ENCODE peak calls at places on chromosomes 6 and 20, in six cellular contexts. One of them, this sample, is unnamed. For H3K36me3, the result is how much of the 10 kb centered on the place peaks cover.

GRCh38 chr6:138005846-138006245 is 101.4 kb downstream of the PERP start:
- DNase-seq in H1: no peak
- DNase-seq in HepG2: no peak
- DNase-seq in thoracic aorta: no peak
- DNase-seq in testis: no peak
- DNase-seq in upper lobe of right lung: no peak
- DNase-seq in this sample: no peak

GRCh38 chr20:51531141-51531710 is 11.3 kb downstream of the NFATC2 start:
- DNase-seq in H1: no peak
- DNase-seq in HepG2: no peak
- DNase-seq in thoracic aorta: no peak
- DNase-seq in testis: no peak
- DNase-seq in upper lobe of right lung: no peak
- DNase-seq in this sample: no peak

GRCh38 chr6:91276315-91276714 is 689.4 kb upstream of the MAP3K7 start:
- DNase-seq in H1: no peak
- DNase-seq in HepG2: peak
- DNase-seq in thoracic aorta: no peak
- DNase-seq in testis: no peak
- DNase-seq in upper lobe of right lung: no peak
- DNase-seq in this sample: peak

GRCh38 chr20:47003223-47003622 is 108.6 kb downstream of the EYA2 start:
- DNase-seq in H1: no peak
- DNase-seq in HepG2: no peak
- DNase-seq in thoracic aorta: no peak
- DNase-seq in testis: no peak
- DNase-seq in upper lobe of right lung: no peak
- DNase-seq in this sample: no peak

GRCh38 chr20:32535316-32535952 is 49.7 kb downstream of the NOL4L start:
- DNase-seq in H1: no peak
- DNase-seq in HepG2: no peak
- DNase-seq in thoracic aorta: no peak
- DNase-seq in testis: no peak
- DNase-seq in upper lobe of right lung: no peak
- DNase-seq in this sample: no peak

GRCh38 chr20:23103284-23104018 is 17.3 kb upstream of the CD93 start:
- DNase-seq in H1: no peak
- DNase-seq in HepG2: no peak
- DNase-seq in thoracic aorta: no peak
- DNase-seq in testis: no peak
- DNase-seq in upper lobe of right lung: no peak
- DNase-seq in this sample: no peak

GRCh38 chr6:100022847-100023246 is 28.8 kb upstream of the MCHR2 start:
- DNase-seq in H1: no peak
- DNase-seq in HepG2: no peak
- DNase-seq in thoracic aorta: no peak
- DNase-seq in testis: no peak
- DNase-seq in upper lobe of right lung: no peak
- DNase-seq in this sample: no peak

GRCh38 chr6:88119769-88120168 is 46.4 kb downstream of the CNR1 start:
- DNase-seq in H1: no peak
- DNase-seq in HepG2: peak
- DNase-seq in thoracic aorta: no peak
- DNase-seq in testis: no peak
- DNase-seq in upper lobe of right lung: no peak
- DNase-seq in this sample: peak

GRCh38 chr20:20137851-20138250 is 85.5 kb downstream of the CFAP61 start:
- DNase-seq in H1: no peak
- DNase-seq in HepG2: no peak
- DNase-seq in thoracic aorta: no peak
- DNase-seq in testis: no peak
- DNase-seq in upper lobe of right lung: no peak
- DNase-seq in this sample: no peak

GRCh38 chr6:3231213-3232016 is 4.0 kb upstream of the TUBB2B start:
- DNase-seq in H1: peak
- DNase-seq in HepG2: peak
- DNase-seq in thoracic aorta: no peak
- DNase-seq in testis: peak
- DNase-seq in upper lobe of right lung: peak
- DNase-seq in this sample: peak

GRCh38 chr6:43778976-43779863 is 9.2 kb downstream of the VEGFA start:
- DNase-seq in H1: no peak
- DNase-seq in HepG2: no peak
- DNase-seq in thoracic aorta: no peak
- DNase-seq in testis: no peak
- DNase-seq in upper lobe of right lung: no peak
- DNase-seq in this sample: no peak
- H3K36me3 ChIP-seq in H1: half or more
- H3K36me3 ChIP-seq in HepG2: half or more
- H3K36me3 ChIP-seq in thoracic aorta: under half
- H3K36me3 ChIP-seq in testis: under half
- H3K36me3 ChIP-seq in upper lobe of right lung: half or more
- H3K36me3 ChIP-seq in this sample: under half

DNA sequence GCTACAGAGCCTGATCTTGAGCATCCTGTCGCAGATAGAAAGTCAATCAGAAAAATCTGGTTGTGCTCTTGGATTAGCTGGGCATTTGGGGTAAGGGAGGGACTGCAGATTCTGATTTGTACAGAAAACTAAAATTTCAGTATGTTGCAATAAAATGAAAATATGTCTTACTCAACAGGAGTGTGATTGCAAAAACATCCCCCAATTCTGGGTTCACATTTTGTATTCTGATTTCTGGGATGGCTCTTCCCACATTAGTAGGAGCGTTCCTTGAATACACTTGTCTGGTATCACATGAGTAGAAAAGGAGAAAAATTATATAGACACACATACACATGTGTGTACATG is 40.5 kb downstream of the PANK2 start:
- DNase-seq in H1: no peak
- DNase-seq in HepG2: no peak
- DNase-seq in thoracic aorta: no peak
- DNase-seq in testis: no peak
- DNase-seq in upper lobe of right lung: no peak
- DNase-seq in this sample: no peak
- H3K27ac ChIP-seq in H1: no peak
- H3K27ac ChIP-seq in HepG2: no peak
- H3K27ac ChIP-seq in thoracic aorta: peak
- H3K27ac ChIP-seq in testis: no peak
- H3K27ac ChIP-seq in upper lobe of right lung: no peak
- H3K27ac ChIP-seq in this sample: no peak

GRCh38 chr6:53494076-53494475 is 50.8 kb downstream of the GCLC start:
- DNase-seq in H1: no peak
- DNase-seq in HepG2: no peak
- DNase-seq in thoracic aorta: no peak
- DNase-seq in testis: no peak
- DNase-seq in upper lobe of right lung: no peak
- DNase-seq in this sample: no peak
- H3K4me3 ChIP-seq in H1: no peak
- H3K4me3 ChIP-seq in HepG2: no peak
- H3K4me3 ChIP-seq in thoracic aorta: peak
- H3K4me3 ChIP-seq in testis: no peak
- H3K4me3 ChIP-seq in upper lobe of right lung: no peak
- H3K4me3 ChIP-seq in this sample: no peak

GRCh38 chr6:56820060-56820459 is 134.8 kb upstream of the BEND6 start:
- DNase-seq in H1: no peak
- DNase-seq in HepG2: no peak
- DNase-seq in thoracic aorta: no peak
- DNase-seq in testis: no peak
- DNase-seq in upper lobe of right lung: no peak
- DNase-seq in this sample: no peak
- H3K36me3 ChIP-seq in H1: under half
- H3K36me3 ChIP-seq in HepG2: under half
- H3K36me3 ChIP-seq in thoracic aorta: under half
- H3K36me3 ChIP-seq in testis: under half
- H3K36me3 ChIP-seq in upper lobe of right lung: under half
- H3K36me3 ChIP-seq in this sample: under half

GRCh38 chr6:132443206-132443605 is 41.9 kb upstream of the MOXD1 start:
- DNase-seq in H1: no peak
- DNase-seq in HepG2: no peak
- DNase-seq in thoracic aorta: no peak
- DNase-seq in testis: no peak
- DNase-seq in upper lobe of right lung: no peak
- DNase-seq in this sample: peak

GRCh38 chr6:132445201-132445951 is 44.1 kb upstream of the MOXD1 start:
- DNase-seq in H1: no peak
- DNase-seq in HepG2: no peak
- DNase-seq in thoracic aorta: no peak
- DNase-seq in testis: no peak
- DNase-seq in upper lobe of right lung: no peak
- DNase-seq in this sample: no peak

GRCh38 chr6:132446136-132446535 is 44.9 kb upstream of the MOXD1 start:
- DNase-seq in H1: no peak
- DNase-seq in HepG2: no peak
- DNase-seq in thoracic aorta: no peak
- DNase-seq in testis: no peak
- DNase-seq in upper lobe of right lung: no peak
- DNase-seq in this sample: no peak

GRCh38 chr6:132446842-132447241 is 45.6 kb upstream of the MOXD1 start:
- DNase-seq in H1: no peak
- DNase-seq in HepG2: no peak
- DNase-seq in thoracic aorta: no peak
- DNase-seq in testis: no peak
- DNase-seq in upper lobe of right lung: no peak
- DNase-seq in this sample: no peak
- H3K27ac ChIP-seq in H1: no peak
- H3K27ac ChIP-seq in HepG2: no peak
- H3K27ac ChIP-seq in thoracic aorta: no peak
- H3K27ac ChIP-seq in testis: no peak
- H3K27ac ChIP-seq in upper lobe of right lung: no peak
- H3K27ac ChIP-seq in this sample: no peak

DNA sequence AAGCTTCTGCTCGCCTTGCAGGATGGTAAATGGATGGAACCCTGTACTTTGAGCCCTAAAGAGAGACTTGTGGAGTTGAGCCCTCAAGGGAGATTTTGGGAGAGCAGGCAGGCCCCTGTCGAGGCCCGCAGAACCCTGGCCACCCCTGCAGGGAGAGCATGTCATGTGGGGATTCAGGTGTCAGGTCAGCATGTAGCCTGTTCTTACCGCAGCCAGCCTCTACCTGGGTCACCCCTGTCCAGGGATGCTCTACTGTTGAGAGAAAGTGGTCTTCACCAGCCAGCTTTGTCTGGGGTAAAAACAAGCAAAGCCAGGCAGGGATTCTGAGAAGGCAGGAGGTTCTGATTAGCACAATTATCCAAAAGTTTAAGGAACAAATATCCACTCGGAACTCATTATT is 55.6 kb upstream of the PROKR2 start:
- DNase-seq in H1: no peak
- DNase-seq in HepG2: no peak
- DNase-seq in thoracic aorta: no peak
- DNase-seq in testis: no peak
- DNase-seq in upper lobe of right lung: no peak
- DNase-seq in this sample: no peak
- H3K4me3 ChIP-seq in H1: no peak
- H3K4me3 ChIP-seq in HepG2: no peak
- H3K4me3 ChIP-seq in thoracic aorta: no peak
- H3K4me3 ChIP-seq in testis: no peak
- H3K4me3 ChIP-seq in upper lobe of right lung: no peak
- H3K4me3 ChIP-seq in this sample: no peak

GRCh38 chr6:158573542-158573931 is 13.6 kb downstream of the TMEM181 start:
- DNase-seq in H1: no peak
- DNase-seq in HepG2: no peak
- DNase-seq in thoracic aorta: no peak
- DNase-seq in testis: peak
- DNase-seq in upper lobe of right lung: no peak
- DNase-seq in this sample: no peak

GRCh38 chr6:158570681-158570962 is 10.7 kb downstream of the TMEM181 start:
- DNase-seq in H1: no peak
- DNase-seq in HepG2: peak
- DNase-seq in thoracic aorta: no peak
- DNase-seq in testis: no peak
- DNase-seq in upper lobe of right lung: no peak
- DNase-seq in this sample: no peak

GRCh38 chr6:158572653-158573541 is 13.0 kb downstream of the TMEM181 start:
- DNase-seq in H1: no peak
- DNase-seq in HepG2: no peak
- DNase-seq in thoracic aorta: no peak
- DNase-seq in testis: no peak
- DNase-seq in upper lobe of right lung: no peak
- DNase-seq in this sample: no peak

GRCh38 chr6:158574800-158575199 is 14.9 kb downstream of the TMEM181 start:
- DNase-seq in H1: no peak
- DNase-seq in HepG2: no peak
- DNase-seq in thoracic aorta: no peak
- DNase-seq in testis: no peak
- DNase-seq in upper lobe of right lung: no peak
- DNase-seq in this sample: no peak

GRCh38 chr6:158571826-158572652 is 12.1 kb downstream of the TMEM181 start:
- DNase-seq in H1: no peak
- DNase-seq in HepG2: peak
- DNase-seq in thoracic aorta: no peak
- DNase-seq in testis: no peak
- DNase-seq in upper lobe of right lung: peak
- DNase-seq in this sample: no peak
- H3K36me3 ChIP-seq in H1: under half
- H3K36me3 ChIP-seq in HepG2: under half
- H3K36me3 ChIP-seq in thoracic aorta: under half
- H3K36me3 ChIP-seq in testis: under half
- H3K36me3 ChIP-seq in upper lobe of right lung: under half
- H3K36me3 ChIP-seq in this sample: under half

This sample was measured in SJCRH30.